ENCODE peak calls at places on chromosomes 3 and 15, in five cellular contexts. D, X, O, E and P are unnamed samples.

GRCh38 chr3:142536519-142536918 is 42.0 kb downstream of the ATR start:
- DNase-seq in X (no peak), E (no peak), O (no peak), D (no peak), P (no peak)

GRCh38 chr3:26346497-26346896 is 276.1 kb upstream of the LRRC3B start:
- DNase-seq in X (no peak), D (no peak), E (no peak), O (no peak), P (no peak)

GRCh38 chr3:18428036-18428435 is 2.9 kb upstream of the SATB1 start:
- DNase-seq in O (no peak), E (no peak), X (no peak), D (no peak), P (no peak)

GRCh38 chr3:61729235-61729634 is 167.9 kb downstream of the PTPRG start:
- DNase-seq in X (no peak), E (no peak), D (no peak), O (no peak), P (no peak)

GRCh38 chr3:25904248-25904647 is 114.4 kb downstream of the OXSM start:
- DNase-seq in O (no peak), X (no peak), D (no peak), E (no peak), P (no peak)

GRCh38 chr15:95520922-95521321 is 809.6 kb upstream of the NR2F2 start:
- DNase-seq in D (no peak), X (no peak), E (no peak), O (no peak), P (no peak)

GRCh38 chr3:132433121-132433520 is 15.8 kb downstream of the DNAJC13 start:
- DNase-seq in O (no peak), X (no peak), E (no peak), D (no peak), P (no peak)

GRCh38 chr15:45023659-45024320 is 795 bp downstream of the SORD start:
- DNase-seq in O (no peak), E (no peak), X (no peak), D (no peak), P (no peak)

GRCh38 chr3:56291244-56291680 is 177.0 kb downstream of the ERC2 start:
- DNase-seq in X (no peak), D (no peak), O (no peak), E (no peak), P (no peak)

GRCh38 chr15:60343221-60343970 is 54.4 kb downstream of the ANXA2 start:
- DNase-seq in X (no peak), O (no peak), E (no peak), D (no peak), P (no peak)

GRCh38 chr15:82812994-82813393 is 3.6 kb downstream of the WHAMM start:
- DNase-seq in X (no peak), D (no peak), O (no peak), E (no peak), P (no peak)

GRCh38 chr3:137992592-137992991 is 17.4 kb upstream of the CLDN18 start:
- DNase-seq in E (no peak), X (no peak), D (no peak), O (no peak), P (no peak)

GRCh38 chr3:164962610-164963009 is 115.7 kb downstream of the SI start:
- DNase-seq in E (no peak), D (no peak), O (no peak), X (no peak), P (no peak)

GRCh38 chr3:128702391-128702790 is 23.6 kb upstream of the RAB7A start:
- DNase-seq in O (no peak), X (no peak), D (no peak), E (no peak), P (no peak)

GRCh38 chr15:77335298-77335697 is 84.6 kb downstream of the PEAK1 start:
- DNase-seq in D (no peak), O (no peak), X (no peak), E (no peak), P (no peak)

GRCh38 chr3:76824658-76825310 is 215.1 kb upstream of the ROBO2 start:
- DNase-seq in D (no peak), E (no peak), O (no peak), X (no peak), P (peak)

GRCh38 chr3:132378048-132378762 is 39.1 kb upstream of the DNAJC13 start:
- DNase-seq in E (no peak), O (no peak), D (no peak), X (no peak), P (no peak)

GRCh38 chr15:57994468-57995154 is 70.9 kb downstream of the ALDH1A2 start:
- DNase-seq in X (no peak), O (no peak), E (no peak), D (no peak), P (peak)

GRCh38 chr3:38368238-38368637 is 21.7 kb downstream of the XYLB start:
- DNase-seq in O (no peak), D (no peak), X (no peak), E (no peak), P (no peak)

GRCh38 chr3:64848127-64848526 is 160.3 kb upstream of the ADAMTS9 start:
- DNase-seq in D (no peak), X (no peak), O (no peak), E (no peak), P (no peak)

GRCh38 chr3:72258786-72259185 is 473.8 kb upstream of the PROK2 start:
- DNase-seq in E (no peak), O (no peak), D (no peak), X (no peak), P (no peak)

GRCh38 chr3:58260733-58261132 is 23.1 kb downstream of the ABHD6 start:
- DNase-seq in X (no peak), E (no peak), D (no peak), O (no peak), P (no peak)

GRCh38 chr3:189961525-189962161 is 159.1 kb downstream of the P3H2 start:
- DNase-seq in X (peak), O (peak), E (peak), D (peak), P (peak)

GRCh38 chr3:194101592-194102432 is 34.1 kb upstream of the HES1 start:
- DNase-seq in X (peak), O (no peak), E (no peak), D (peak), P (no peak)

DNA sequence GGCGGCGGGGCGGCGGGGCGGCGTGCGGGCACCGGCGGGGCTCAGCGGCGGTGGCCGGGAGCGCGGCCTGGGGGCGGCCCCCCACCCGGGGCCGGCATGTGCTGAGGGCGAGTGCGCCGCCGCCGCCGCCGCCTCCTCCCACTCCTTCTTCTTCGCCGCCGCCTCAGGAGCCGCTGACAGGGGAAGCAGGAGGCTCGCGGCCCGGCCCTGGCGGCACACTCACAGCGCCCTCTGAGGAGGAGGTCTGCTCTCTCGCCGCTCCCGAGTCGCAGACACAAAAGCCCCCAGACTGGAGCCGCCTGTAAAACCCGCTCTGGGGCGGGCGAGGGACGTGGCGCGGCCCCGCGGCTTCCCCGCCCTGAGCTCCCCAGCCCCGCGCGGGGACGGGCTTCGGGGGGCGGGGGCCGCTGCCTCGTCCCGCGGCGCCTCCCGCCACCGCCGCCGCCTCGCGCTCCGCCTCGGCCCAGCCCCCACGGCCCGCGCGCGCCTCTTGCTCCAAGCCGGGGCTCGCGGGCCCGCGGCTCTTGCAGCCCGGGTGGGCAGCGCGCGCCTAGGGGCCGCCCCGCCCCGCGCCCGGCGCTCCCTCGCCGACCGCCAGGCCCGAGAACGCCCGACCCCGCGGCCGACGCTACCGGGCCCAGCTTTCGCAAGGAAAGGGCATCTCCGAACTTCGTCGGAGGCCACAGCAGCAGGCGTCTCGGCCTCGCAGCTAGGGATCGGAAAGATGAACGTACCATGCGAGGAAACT is at the start of gene PYGO1:
- DNase-seq in E (peak), O (peak), X (peak), D (peak), P (no peak)
- TF ChIP-seq CTCF in E (no peak), O (no peak), X (no peak), D (no peak), P (no peak)

DNA sequence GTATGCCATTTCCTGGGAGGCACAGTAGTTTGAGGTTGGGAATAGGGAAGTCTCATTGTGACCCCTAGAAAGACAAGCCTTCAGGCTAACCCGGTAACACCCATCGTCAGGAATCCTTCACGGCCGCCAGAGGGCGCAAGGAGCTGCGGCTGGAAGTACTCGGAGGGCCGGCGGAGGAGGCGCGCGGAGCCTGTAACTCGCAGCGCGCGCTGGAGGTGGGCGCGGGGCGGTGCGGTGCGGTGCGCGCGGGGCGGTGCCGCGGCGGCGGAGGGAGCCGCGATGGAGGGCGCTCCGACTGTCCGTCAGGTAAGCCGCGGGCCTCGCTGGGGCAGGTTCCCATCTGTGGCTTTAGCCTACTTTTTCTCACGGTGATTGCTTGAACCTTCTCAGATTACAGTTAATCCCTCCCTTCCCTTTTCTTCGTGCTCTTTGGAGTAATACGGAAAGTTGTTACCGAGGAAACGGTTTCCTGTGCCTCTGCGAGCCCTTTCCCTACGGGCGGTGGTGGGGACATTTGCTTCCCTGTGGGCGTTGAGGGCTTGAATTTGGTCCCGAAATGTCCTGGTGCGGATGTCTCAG is at the start of gene GRAMD1C:
- DNase-seq in D (peak), O (peak), E (peak), X (peak), P (peak)
- TF ChIP-seq CTCF in D (peak), O (peak), E (peak), X (peak), P (peak)

DNA sequence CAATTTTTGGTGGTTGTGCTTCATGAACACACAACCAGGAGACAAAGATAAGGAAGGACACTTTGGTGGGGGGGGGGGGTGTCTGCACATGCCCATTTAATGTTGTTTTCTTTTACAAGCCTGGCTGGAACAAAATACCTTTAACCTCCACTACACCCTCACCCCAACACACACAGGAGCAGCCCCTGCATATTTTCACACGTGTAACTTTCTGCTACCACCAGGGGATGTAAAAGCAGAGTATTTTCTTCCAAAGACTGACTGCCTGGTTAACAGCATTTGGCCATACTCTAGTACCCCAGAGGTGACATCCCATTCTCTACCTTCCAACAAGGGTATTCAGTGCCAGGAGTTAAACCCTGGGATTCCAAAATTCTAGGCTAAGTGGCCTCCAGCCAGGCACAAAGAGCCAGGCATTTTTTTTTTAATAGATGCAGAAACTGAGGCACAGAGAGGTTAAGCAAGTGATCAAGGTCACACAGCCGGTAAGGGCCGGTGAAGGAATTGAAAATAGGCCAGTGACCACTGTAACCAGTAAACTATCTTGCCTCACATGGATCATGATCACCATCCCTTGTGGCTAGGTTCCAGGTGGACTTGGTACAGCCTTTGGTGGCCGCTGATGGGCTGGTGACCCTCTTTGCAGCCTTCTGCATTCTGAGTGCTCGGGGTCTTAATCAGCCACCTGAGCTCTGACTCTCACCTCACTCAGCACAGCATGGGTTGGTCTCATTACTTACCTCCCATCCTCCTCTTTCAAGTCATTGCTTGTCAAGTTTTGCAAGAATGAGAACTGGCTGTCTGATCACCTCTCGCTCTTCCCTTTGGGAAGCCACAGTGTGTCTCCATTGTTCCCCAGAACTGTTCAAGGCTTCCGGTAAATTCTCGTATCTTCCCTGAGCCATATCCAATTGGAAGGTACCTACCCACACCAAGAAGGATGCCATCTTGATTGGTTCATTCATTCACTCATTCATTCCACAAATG is 20.4 kb downstream of the MAGI1 start:
- DNase-seq in X (no peak), D (no peak), E (no peak), O (no peak), P (no peak)
- TF ChIP-seq CTCF in X (no peak), D (no peak), E (peak), O (peak), P (no peak)

GRCh38 chr3:180633722-180634121 is 31.8 kb downstream of the TTC14 start:
- DNase-seq in D (no peak), E (no peak), X (no peak), O (no peak), P (no peak)
- TF ChIP-seq CTCF in D (no peak), E (no peak), X (no peak), O (no peak), P (no peak)

GRCh38 chr3:23835807-23836206 is 30.1 kb downstream of the UBE2E1 start:
- DNase-seq in E (no peak), D (no peak), O (no peak), X (no peak), P (no peak)

GRCh38 chr3:23835087-23835486 is 29.3 kb downstream of the UBE2E1 start:
- DNase-seq in X (no peak), D (no peak), O (no peak), E (no peak), P (no peak)

GRCh38 chr3:23836536-23837230 is 30.9 kb downstream of the UBE2E1 start:
- DNase-seq in O (no peak), X (no peak), E (no peak), D (no peak), P (no peak)

GRCh38 chr3:23832523-23832922 is 26.8 kb downstream of the UBE2E1 start:
- DNase-seq in E (no peak), O (no peak), X (no peak), D (no peak), P (no peak)

DNA sequence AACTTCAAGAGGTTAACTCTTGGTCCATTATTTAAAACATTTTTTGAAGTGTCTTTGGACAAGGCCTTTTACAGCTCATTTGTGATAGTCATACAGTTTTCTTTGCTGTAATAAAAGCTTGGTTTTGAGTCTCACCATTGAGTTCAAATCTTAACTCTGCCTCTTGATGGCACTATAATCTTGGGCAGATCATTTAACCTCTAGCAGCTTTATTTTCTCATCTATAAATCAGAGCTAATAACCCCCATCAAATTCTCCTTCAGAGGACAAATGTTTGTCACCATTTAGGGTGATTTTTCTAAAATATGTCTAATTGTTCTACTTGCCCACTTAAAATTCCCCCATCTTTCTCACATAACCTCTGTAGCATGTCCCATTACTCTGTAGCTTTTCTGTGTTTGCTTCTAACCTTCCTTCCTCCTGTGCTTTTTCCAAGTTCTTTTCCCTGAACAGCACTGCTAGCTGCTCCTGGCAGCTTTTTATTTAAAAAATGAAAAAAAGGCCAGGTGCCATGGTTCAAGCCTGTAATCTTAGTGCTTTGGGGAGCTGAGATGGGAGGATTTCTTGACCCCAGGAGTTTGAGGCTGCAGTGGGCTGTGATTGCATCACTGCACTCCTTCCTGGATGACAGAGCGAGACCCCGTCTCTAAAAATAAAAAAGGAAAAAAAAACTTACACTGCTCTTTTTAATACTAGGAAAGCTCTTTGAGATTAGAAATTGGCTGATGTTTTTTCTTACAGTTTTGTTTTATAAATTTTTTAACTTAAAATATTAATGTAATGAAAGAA is 28.5 kb downstream of the UBE2E1 start:
- DNase-seq in X (no peak), E (no peak), D (no peak), O (no peak), P (no peak)
- TF ChIP-seq CTCF in X (no peak), E (peak), D (no peak), O (peak), P (peak)

GRCh38 chr3:31533169-31533870 is 595 bp downstream of the STT3B start:
- DNase-seq in X (peak), E (no peak), D (peak), O (peak), P (no peak)

GRCh38 chr3:31532587-31533168 is at the start of gene STT3B:
- DNase-seq in X (peak), D (peak), E (peak), O (no peak), P (peak)

GRCh38 chr3:31530039-31530983 is 2.4 kb upstream of the STT3B start:
- DNase-seq in E (no peak), X (no peak), D (no peak), O (no peak), P (no peak)

GRCh38 chr3:31531992-31532586 is 636 bp upstream of the STT3B start:
- DNase-seq in D (peak), O (peak), X (peak), E (peak), P (peak)

GRCh38 chr3:31531465-31531991 is 1.2 kb upstream of the STT3B start:
- DNase-seq in D (no peak), X (no peak), E (no peak), O (no peak), P (no peak)
- TF ChIP-seq CTCF in D (no peak), X (no peak), E (peak), O (peak), P (peak)

GRCh38 chr15:19987389-19988048 is 554.1 kb downstream of the GOLGA6L6 start:
- DNase-seq in X (no peak), E (no peak), D (no peak), O (no peak), P (no peak)
- TF ChIP-seq CTCF in X (no peak), E (no peak), D (no peak), O (no peak), P (peak)

DNA sequence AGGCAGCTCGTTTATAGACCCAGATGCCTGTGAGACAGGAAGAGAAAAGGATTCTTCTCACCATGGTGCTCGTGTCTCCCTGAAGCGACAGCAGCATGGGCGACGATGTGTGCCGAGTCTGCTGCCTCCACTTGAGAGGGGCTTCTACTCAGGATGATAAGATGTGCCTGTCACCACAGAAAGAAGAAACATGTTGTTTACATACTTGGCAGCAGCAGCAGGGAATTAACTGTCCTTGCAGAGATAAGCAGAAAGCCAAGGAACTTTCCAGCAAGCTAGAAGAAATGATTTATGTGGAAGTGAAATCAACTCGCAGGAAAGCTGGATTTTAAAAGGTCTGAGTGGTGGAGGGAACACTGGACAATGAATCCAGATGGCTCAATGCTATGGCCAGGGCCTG is 70.1 kb downstream of the SYNM start:
- DNase-seq in D (no peak), X (no peak), E (no peak), O (no peak), P (peak)
- TF ChIP-seq CTCF in D (no peak), X (no peak), E (no peak), O (no peak), P (no peak)

DNA sequence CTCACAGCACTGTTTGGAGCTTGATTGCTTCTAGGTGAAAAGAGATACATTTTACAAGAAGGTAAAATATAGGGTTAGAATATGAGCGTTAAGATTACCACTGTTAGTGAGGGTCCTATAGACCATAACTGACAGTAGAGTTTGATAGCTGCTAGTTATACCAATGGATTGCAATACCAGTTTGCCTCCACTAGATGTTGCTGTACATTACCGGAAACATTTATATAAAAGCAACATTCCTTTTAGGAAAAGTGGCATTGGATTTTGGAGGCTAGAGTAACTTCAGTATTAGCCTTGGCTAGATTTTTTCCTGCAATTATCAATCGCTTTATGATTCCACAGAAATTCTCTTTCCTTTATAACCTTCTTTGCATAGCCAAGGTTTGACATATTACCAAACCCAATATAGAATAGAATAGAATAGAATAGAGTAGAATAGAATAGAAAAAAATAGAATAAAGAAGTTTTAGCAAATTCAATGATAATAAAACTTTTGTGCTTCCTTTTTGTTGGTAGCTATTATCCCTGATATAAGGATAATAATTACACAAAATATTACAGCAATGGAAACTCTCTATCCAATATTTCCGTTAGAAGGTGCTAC is 1093.6 kb upstream of the ALCAM start:
- DNase-seq in D (no peak), X (no peak), E (no peak), O (no peak), P (no peak)
- TF ChIP-seq CTCF in D (peak), X (peak), E (peak), O (peak), P (peak)